ENCODE peak calls at places on chromosomes 13 and 19, in four cellular contexts. D is A549, I is uterus, N is transverse colon. T is an unnamed sample.

GRCh38 chr19:39407394-39407643 is 672 bp downstream of the ZFP36 start:
- DNase-seq in D (no peak), I (no peak), N (no peak), T (no peak)

GRCh38 chr13:73672492-73672891 is 461.7 kb downstream of the KLF12 start:
- DNase-seq in D (no peak), I (no peak), N (no peak), T (no peak)

GRCh38 chr19:49411681-49412321 is 11.4 kb downstream of the PTH2 start:
- DNase-seq in D (no peak), I (no peak), N (no peak), T (no peak)

GRCh38 chr13:25179810-25180437 is 7.8 kb upstream of the AMER2 start:
- DNase-seq in D (no peak), I (no peak), N (no peak), T (no peak)

GRCh38 chr19:35265126-35265995 is 3.4 kb upstream of the USF2 start:
- DNase-seq in D (no peak), I (peak), N (peak), T (peak)

GRCh38 chr19:49565261-49565660 is 15.1 kb downstream of the NOSIP start:
- DNase-seq in D (no peak), I (no peak), N (peak), T (peak)

GRCh38 chr13:92122454-92122853 is 724.0 kb downstream of the GPC5 start:
- DNase-seq in D (no peak), I (no peak), N (no peak), T (no peak)

GRCh38 chr19:16160943-16161560 is 12.3 kb downstream of the CIB3 start:
- DNase-seq in D (peak), I (no peak), N (peak), T (no peak)

GRCh38 chr13:111614613-111615012 is 294.2 kb downstream of the TEX29 start:
- DNase-seq in D (no peak), I (no peak), N (no peak), T (no peak)

GRCh38 chr13:32537580-32538233 is 888 bp downstream of the N4BP2L2 start:
- DNase-seq in D (no peak), I (peak), N (peak), T (peak)

GRCh38 chr13:79631260-79631659 is 150.3 kb downstream of the NDFIP2 start:
- DNase-seq in D (peak), I (no peak), N (no peak), T (no peak)

GRCh38 chr19:681029-681626 is 4.9 kb downstream of the FSTL3 start:
- DNase-seq in D (no peak), I (no peak), N (peak), T (peak)

GRCh38 chr13:109773276-109773675 is 13.1 kb downstream of the IRS2 start:
- DNase-seq in D (no peak), I (no peak), N (no peak), T (peak)

GRCh38 chr13:48580886-48581285 is 48.0 kb upstream of the RCBTB2 start:
- DNase-seq in D (no peak), I (no peak), N (no peak), T (no peak)

GRCh38 chr19:34733266-34733825 is 697 bp upstream of the ZNF181 start:
- DNase-seq in D (no peak), I (no peak), N (no peak), T (peak)

GRCh38 chr13:40190656-40191100 is 475.8 kb downstream of the FOXO1 start:
- DNase-seq in D (no peak), I (peak), N (peak), T (peak)

GRCh38 chr13:21310220-21310619 is 133.8 kb downstream of the MRPL57 start:
- DNase-seq in D (no peak), I (no peak), N (no peak), T (no peak)

GRCh38 chr13:74052402-74052928 is 81.7 kb downstream of the KLF12 start:
- DNase-seq in D (no peak), I (no peak), N (no peak), T (no peak)

GRCh38 chr19:47663911-47664771 is 49.1 kb upstream of the EHD2 start:
- DNase-seq in D (peak), I (peak), N (peak), T (peak)

GRCh38 chr13:76271728-76272232 is 614.4 kb downstream of the KCTD12 start:
- DNase-seq in D (no peak), I (no peak), N (no peak), T (no peak)

GRCh38 chr19:50835785-50836542 is 2.6 kb upstream of the KLK15 start:
- DNase-seq in D (peak), I (peak), N (peak), T (peak)

GRCh38 chr13:114106526-114106925 is 25.9 kb downstream of the RASA3 start:
- DNase-seq in D (no peak), I (no peak), N (no peak), T (no peak)

GRCh38 chr13:42107006-42107405 is 58.6 kb downstream of the DGKH start:
- DNase-seq in D (no peak), I (no peak), N (no peak), T (no peak)

GRCh38 chr19:858868-859843 is at the start of gene CFD:
- DNase-seq in D (no peak), I (no peak), N (peak), T (peak)

GRCh38 chr13:29923554-29924481 is 73.4 kb upstream of the UBL3 start:
- DNase-seq in D (peak), I (peak), N (peak), T (peak)

GRCh38 chr13:84645196-84646071 is 763.2 kb upstream of the SLITRK1 start:
- DNase-seq in D (no peak), I (no peak), N (no peak), T (no peak)

GRCh38 chr13:43749503-43749902 is 37.3 kb downstream of the ENOX1 start:
- DNase-seq in D (no peak), I (no peak), N (no peak), T (no peak)

GRCh38 chr13:76647550-76647949 is 238.7 kb downstream of the KCTD12 start:
- DNase-seq in D (no peak), I (no peak), N (no peak), T (no peak)

GRCh38 chr13:68481130-68481529 is 1251.0 kb upstream of the PCDH9 start:
- DNase-seq in D (no peak), I (no peak), N (no peak), T (no peak)

GRCh38 chr19:40872209-40872608 is 9.8 kb downstream of the CYP2A7 start:
- DNase-seq in D (no peak), I (no peak), N (no peak), T (no peak)

GRCh38 chr19:31674503-31675186 is 325.4 kb upstream of the TSHZ3 start:
- DNase-seq in D (no peak), I (no peak), N (no peak), T (no peak)

GRCh38 chr13:84651288-84651687 is 769.0 kb upstream of the SLITRK1 start:
- DNase-seq in D (no peak), I (no peak), N (no peak), T (no peak)

GRCh38 chr13:105069106-105069505 is 1466.4 kb downstream of the EFNB2 start:
- DNase-seq in D (no peak), I (no peak), N (no peak), T (no peak)

GRCh38 chr13:46982856-46983582 is 86.2 kb upstream of the HTR2A start:
- DNase-seq in D (no peak), I (no peak), N (peak), T (no peak)

GRCh38 chr13:26682606-26683005 is 78.0 kb downstream of the GPR12 start:
- DNase-seq in D (no peak), I (no peak), N (no peak), T (no peak)

GRCh38 chr13:113846639-113847318 is 17.1 kb downstream of the GAS6 start:
- DNase-seq in D (no peak), I (peak), N (no peak), T (peak)

GRCh38 chr19:958967-959685 is 25.0 kb upstream of the WDR18 start:
- DNase-seq in D (peak), I (no peak), N (no peak), T (no peak)

GRCh38 chr19:10819124-10820060 is 16.6 kb downstream of the TMED1 start:
- DNase-seq in D (no peak), I (no peak), N (no peak), T (no peak)

GRCh38 chr19:4711211-4711610 is 12.4 kb downstream of the DPP9 start:
- DNase-seq in D (no peak), I (no peak), N (no peak), T (no peak)

GRCh38 chr19:4712771-4713170 is 10.9 kb downstream of the DPP9 start:
- DNase-seq in D (no peak), I (no peak), N (no peak), T (no peak)

GRCh38 chr19:4709440-4710280 is 14.0 kb downstream of the DPP9 start:
- DNase-seq in D (no peak), I (no peak), N (no peak), T (no peak)

GRCh38 chr19:4707956-4708650 is 15.5 kb downstream of the DPP9 start:
- DNase-seq in D (no peak), I (peak), N (peak), T (peak)

DNA sequence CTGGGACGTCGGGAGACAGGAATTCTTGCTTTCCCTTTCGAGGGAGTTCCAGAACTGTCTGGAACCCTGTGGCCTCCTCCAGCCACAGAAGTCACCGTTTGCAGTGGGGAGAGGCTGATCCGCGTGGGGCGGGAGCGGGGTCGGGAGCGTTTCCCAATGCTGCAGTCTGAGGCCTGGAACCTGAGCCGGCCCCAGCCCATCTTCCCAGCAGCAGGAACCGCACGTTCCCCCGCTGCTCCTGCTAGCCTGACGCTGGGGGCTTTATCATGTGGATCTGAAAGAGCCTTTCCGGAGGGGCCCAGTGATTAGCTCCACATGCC is 13.4 kb downstream of the DPP9 start:
- DNase-seq in D (no peak), I (no peak), N (no peak), T (no peak)
- TF ChIP-seq POLR2A in D (no peak), I (no peak), N (no peak), T (no peak)

GRCh38 chr13:44876782-44877324 is 112.4 kb downstream of the NUFIP1 start:
- DNase-seq in D (no peak), I (no peak), N (no peak), T (peak)
- TF ChIP-seq CTCF in D (no peak), I (no peak), N (no peak), T (peak)

DNA sequence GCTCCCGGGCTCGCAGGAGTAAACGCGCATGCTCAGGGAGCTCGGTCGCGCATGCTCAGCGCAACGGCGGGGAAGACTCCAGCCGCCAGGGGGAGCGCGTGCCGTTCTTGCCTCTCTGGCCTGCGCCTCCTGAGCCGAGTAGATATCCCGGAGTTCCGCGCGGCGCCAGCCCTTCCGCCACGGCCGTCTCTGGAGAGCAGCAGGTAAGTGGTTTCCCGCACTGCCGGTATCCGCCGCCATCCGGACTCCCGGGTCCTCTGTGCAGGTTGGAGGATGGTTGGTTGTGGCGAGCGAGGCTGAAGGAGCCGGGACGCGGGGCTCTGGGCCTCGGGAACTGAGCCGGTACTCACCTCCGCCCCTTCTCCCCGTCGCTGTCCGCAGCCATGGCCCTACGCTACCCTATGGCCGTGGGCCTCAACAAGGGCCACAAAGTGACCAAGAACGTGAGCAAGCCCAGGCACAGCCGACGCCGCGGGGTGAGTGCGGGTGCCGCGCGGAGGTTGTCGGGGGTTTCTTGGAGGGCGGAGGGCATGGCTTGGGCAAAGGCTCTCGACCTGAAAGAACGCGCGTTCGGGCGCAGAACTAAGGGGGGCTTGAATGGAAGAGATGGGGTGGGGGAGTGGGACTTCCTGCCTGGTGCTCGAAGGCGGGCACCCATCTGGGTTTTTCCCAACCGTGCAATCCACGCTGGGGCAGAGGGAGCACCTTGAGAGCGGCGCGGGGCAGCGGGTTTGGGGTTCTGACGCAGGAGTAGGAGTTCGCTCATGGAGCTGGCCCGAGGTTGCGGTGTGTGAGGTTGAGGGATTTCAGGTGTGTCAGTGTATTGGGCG is at the start of gene RPL36:
- DNase-seq in D (peak), I (peak), N (peak), T (peak)
- TF ChIP-seq POLR2A in D (peak), I (peak), N (peak), T (peak)

DNA sequence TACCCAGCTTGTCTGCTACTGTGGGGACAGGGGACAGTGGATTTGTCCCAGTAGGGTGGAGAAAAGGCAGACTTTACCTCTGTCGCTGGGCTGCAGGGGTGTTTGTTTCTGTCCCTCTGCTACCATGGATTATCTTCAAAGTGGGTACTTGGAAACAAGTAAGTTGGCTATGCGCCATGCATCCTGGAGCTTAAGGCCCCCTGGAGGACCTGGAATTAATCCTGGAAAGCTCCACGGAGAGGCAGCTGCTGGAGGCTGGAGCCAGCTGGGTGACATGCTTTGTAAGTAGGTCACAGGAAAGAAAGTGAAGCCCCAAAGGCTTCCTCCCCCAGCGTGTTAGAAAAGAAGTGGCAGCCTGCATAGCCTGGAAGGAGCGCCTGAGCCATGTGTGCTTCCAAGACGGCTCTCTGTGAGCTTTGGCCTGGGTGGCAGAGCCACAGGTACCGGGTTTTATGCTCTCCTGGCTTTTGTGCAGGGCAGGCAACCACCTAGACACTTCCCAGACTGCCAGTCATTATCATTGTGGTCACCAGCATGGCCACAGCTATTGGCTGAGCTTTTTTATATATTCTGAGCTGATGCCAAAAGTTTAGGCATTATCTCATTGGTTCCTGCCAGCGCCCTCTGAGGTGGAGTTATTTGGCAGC is 9.5 kb downstream of the B3GLCT start:
- DNase-seq in D (no peak), I (peak), N (peak), T (peak)
- TF ChIP-seq CTCF in D (no peak), I (no peak), N (no peak), T (no peak)

GRCh38 chr19:44093931-44094765 is at the start of gene ZNF224:
- DNase-seq in D (peak), I (peak), N (peak), T (peak)
- TF ChIP-seq POLR2A in D (peak), I (peak), N (peak), T (no peak)

GRCh38 chr13:36526897-36527296 is 94.6 kb downstream of the CCNA1 start:
- DNase-seq in D (no peak), I (no peak), N (no peak), T (no peak)

GRCh38 chr13:36530861-36531590 is 98.7 kb downstream of the CCNA1 start:
- DNase-seq in D (no peak), I (no peak), N (no peak), T (no peak)

GRCh38 chr13:36528105-36528504 is 95.8 kb downstream of the CCNA1 start:
- DNase-seq in D (no peak), I (no peak), N (no peak), T (no peak)

GRCh38 chr13:36531746-36532486 is 99.6 kb downstream of the CCNA1 start:
- DNase-seq in D (no peak), I (no peak), N (no peak), T (no peak)

DNA sequence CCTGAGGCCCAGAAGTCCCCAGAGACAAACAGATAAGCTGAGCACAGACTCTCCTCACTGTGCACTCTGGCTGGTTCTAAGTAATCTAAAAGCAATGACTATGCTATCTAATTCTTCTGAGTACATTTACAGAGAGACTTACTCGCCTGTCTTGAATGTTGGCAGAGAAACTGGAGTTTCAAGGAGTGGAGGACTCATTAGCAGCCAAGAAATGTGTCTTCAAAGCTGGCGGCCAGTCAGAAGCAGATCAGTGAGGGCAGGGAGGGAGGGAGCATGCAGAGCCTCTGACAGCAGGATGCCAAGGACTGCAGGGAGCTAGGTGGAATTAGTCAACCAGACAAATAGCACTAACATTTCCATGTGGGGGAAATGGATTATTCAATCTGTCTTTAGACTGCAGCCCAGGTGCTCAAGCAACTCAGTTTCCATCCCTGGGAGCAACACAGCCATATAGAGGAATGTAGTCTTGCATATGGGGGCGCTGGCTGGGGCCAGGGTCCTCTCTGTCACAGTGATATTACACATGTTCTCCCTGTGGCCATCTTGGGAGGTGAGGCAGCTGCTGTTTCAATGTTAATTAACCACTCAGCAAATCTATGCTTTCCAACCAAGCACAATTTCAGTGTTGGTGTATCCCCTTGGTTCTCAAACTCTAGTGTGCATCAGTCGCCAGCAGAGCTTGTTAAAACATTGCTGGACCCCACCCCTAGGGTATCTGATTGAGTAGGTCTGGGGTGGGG is 97.9 kb downstream of the CCNA1 start:
- DNase-seq in D (no peak), I (peak), N (no peak), T (peak)
- TF ChIP-seq CTCF in D (no peak), I (no peak), N (no peak), T (no peak)

GRCh38 chr19:56314018-56314583 is 538 bp downstream of the ZSCAN5A start:
- DNase-seq in D (peak), I (no peak), N (no peak), T (no peak)
- TF ChIP-seq POLR2A in D (no peak), I (no peak), N (peak), T (no peak)

GRCh38 chr13:107301724-107302374 is 733.9 kb upstream of the ARGLU1 start:
- DNase-seq in D (no peak), I (no peak), N (no peak), T (no peak)
- TF ChIP-seq CTCF in D (no peak), I (no peak), N (no peak), T (peak)

T was measured in testis.